ENCODE peak calls at places on chromosome 3, in ten cellular contexts. Z is natural killer cell; N is heart left ventricle; U is activated CD8-positive, alpha-beta memory T cell treated with anti-CD3 and anti-CD28 coated beads, Interleukin-2, amount 10 ng/mL, durations not matched to agents 7 days and 5 days; R is Right ventricle myocardium inferior; H is stimulated activated naive CD8-positive, alpha-beta T cell treated with anti-CD3 and anti-CD28 coated beads, Interleukin-15, Interleukin-2, amounts not matched to agents 100 U/mL and 50 U/mL, for 24 hours; Y is effector memory CD8-positive, alpha-beta T cell; F is CD4-positive, CD25-positive, alpha-beta regulatory T cell; V is GM23338; M is activated T-cell treated with anti-CD3 and anti-CD28 coated beads, Interleukin-2, amount 50 U/mL, for 72 hours. L is an unnamed sample.

GRCh38 chr3:134992180-134992579 is 197.1 kb downstream of the EPHB1 start:
- ATAC-seq in V (peak; percentile 55), Y (no peak), H (no peak), F (no peak), R (no peak), N (no peak), Z (no peak), M (no peak), U (no peak), L (no peak)

GRCh38 chr3:15903776-15904720 is 106.3 kb upstream of the ANKRD28 start:
- ATAC-seq in Z (no peak), M (no peak), V (no peak), Y (no peak), R (peak; percentile 91), U (no peak), H (no peak), F (no peak), N (peak; percentile 94), L (no peak)

GRCh38 chr3:13522236-13522635 is 26.7 kb upstream of the FBLN2 start:
- ATAC-seq in H (no peak), M (no peak), R (no peak), Z (no peak), U (no peak), F (no peak), V (no peak), N (no peak), Y (no peak), L (no peak)

GRCh38 chr3:125240496-125240895 is 27.9 kb upstream of the SLC12A8 start:
- ATAC-seq in U (no peak), V (no peak), M (no peak), F (no peak), H (no peak), N (no peak), R (no peak), Z (peak; percentile 41), Y (peak; percentile 32), L (no peak)

GRCh38 chr3:48684480-48685143 is 1.1 kb downstream of the NCKIPSD start:
- ATAC-seq in V (no peak), R (peak; percentile 30), F (no peak), H (no peak), N (peak; percentile 74), M (no peak), Z (no peak), U (no peak), Y (no peak), L (no peak)

GRCh38 chr3:64361962-64362735 is 136.9 kb upstream of the PRICKLE2 start:
- ATAC-seq in Y (no peak), N (no peak), Z (no peak), F (no peak), M (no peak), U (no peak), V (no peak), H (no peak), R (no peak), L (no peak)

GRCh38 chr3:124918524-124918923 is 16.0 kb downstream of the MUC13 start:
- ATAC-seq in R (no peak), Y (no peak), F (no peak), U (no peak), H (no peak), V (no peak), Z (no peak), N (no peak), M (no peak), L (no peak)

GRCh38 chr3:58120075-58120812 is 90.5 kb downstream of the DNASE1L3 start:
- ATAC-seq in Z (no peak), H (no peak), Y (no peak), N (peak; percentile 70), R (peak; percentile 66), M (no peak), U (no peak), F (no peak), V (no peak), L (no peak)

GRCh38 chr3:122533480-122533879 is 18.7 kb upstream of the KPNA1 start:
- ATAC-seq in F (no peak), V (no peak), Z (no peak), H (no peak), Y (no peak), U (peak; percentile 2), R (no peak), M (peak; percentile 26), N (no peak), L (peak; percentile 27)

GRCh38 chr3:153547984-153548383 is 386.0 kb downstream of the RAP2B start:
- ATAC-seq in R (no peak), N (no peak), Z (no peak), Y (no peak), U (no peak), F (no peak), V (no peak), M (no peak), H (no peak), L (no peak)

GRCh38 chr3:155271343-155271613 is 22.2 kb downstream of the STRIT1 start:
- ATAC-seq in N (no peak), R (no peak), F (no peak), V (no peak), Z (no peak), M (no peak), Y (no peak), H (no peak), U (no peak), L (no peak)

GRCh38 chr3:143036557-143036956 is 35.2 kb downstream of the U2SURP start:
- ATAC-seq in Z (no peak), R (no peak), U (peak; percentile 63), Y (peak; percentile 62), N (no peak), F (peak; percentile 73), H (no peak), V (no peak), M (no peak), L (no peak)

GRCh38 chr3:124565013-124565412 is 165.2 kb upstream of the UMPS start:
- ATAC-seq in Y (no peak), M (peak; percentile 39), N (peak; percentile 63), R (peak; percentile 53), Z (peak; percentile 31), U (peak; percentile 49), V (peak; percentile 86), F (peak; percentile 45), H (peak; percentile 36), L (peak; percentile 63)

GRCh38 chr3:9409981-9410849 is 12.8 kb downstream of the SETD5 start:
- ATAC-seq in N (no peak), R (no peak), U (no peak), V (no peak), Z (peak; percentile 48), F (no peak), H (peak; percentile 40), Y (peak; percentile 36), M (peak; percentile 64), L (peak; percentile 69)

GRCh38 chr3:42502429-42503250 is at the start of gene VIPR1:
- ATAC-seq in Y (peak; percentile 94), F (peak; percentile 97), Z (peak; percentile 88), H (peak; percentile 95), U (peak; percentile 95), N (peak; percentile 92), R (peak; percentile 88), M (peak; percentile 95), V (peak; percentile 89), L (peak; percentile 94)

GRCh38 chr3:171585029-171585428 is 124.8 kb upstream of the TNIK start:
- ATAC-seq in U (no peak), M (no peak), V (no peak), Z (no peak), Y (no peak), N (no peak), F (no peak), H (no peak), R (no peak), L (no peak)

GRCh38 chr3:49842843-49843242 is 13.5 kb downstream of the TRAIP start:
- ATAC-seq in N (no peak), U (no peak), F (no peak), V (peak; percentile 15), R (no peak), M (no peak), Y (no peak), H (no peak), Z (no peak), L (no peak)

GRCh38 chr3:120661106-120661962 is 20.7 kb downstream of the HGD start:
- ATAC-seq in Y (no peak), R (no peak), M (no peak), F (no peak), V (no peak), U (no peak), Z (no peak), N (no peak), H (no peak), L (no peak)

GRCh38 chr3:99768808-99769501 is 48.7 kb upstream of the CMSS1 start:
- ATAC-seq in V (no peak), H (no peak), R (peak; percentile 26), U (no peak), F (no peak), Z (no peak), M (no peak), Y (no peak), N (no peak), L (no peak)

GRCh38 chr3:135107043-135107442 is 312.0 kb downstream of the EPHB1 start:
- ATAC-seq in R (no peak), V (no peak), Z (no peak), H (no peak), Y (no peak), U (no peak), F (no peak), N (no peak), M (no peak), L (no peak)

L was measured in activated T-helper 17 cell treated with anti-CD3 and anti-CD28 coated beads, Interleukin-2, amount 50 U/mL, for 72 hours.